ENCODE peak calls at places on chromosome 16, in five cellular contexts. One of them, this sample, is unnamed.

GRCh38 chr16:4142268-4142667 is 26.0 kb upstream of the ADCY9 start:
- DNase-seq in cardiac muscle cell: no peak
- DNase-seq in tibial nerve: no peak
- DNase-seq in pancreas: no peak
- DNase-seq in naive thymus-derived CD4-positive, alpha-beta T cell: peak
- DNase-seq in this sample: no peak

GRCh38 chr16:49078571-49078970 is 203.1 kb downstream of the CBLN1 start:
- DNase-seq in tibial nerve: no peak
- DNase-seq in cardiac muscle cell: no peak
- DNase-seq in pancreas: no peak
- DNase-seq in naive thymus-derived CD4-positive, alpha-beta T cell: no peak
- DNase-seq in this sample: no peak

GRCh38 chr16:71885261-71885650 is 1.3 kb upstream of the ZNF821 start:
- DNase-seq in naive thymus-derived CD4-positive, alpha-beta T cell: no peak
- DNase-seq in cardiac muscle cell: no peak
- DNase-seq in tibial nerve: no peak
- DNase-seq in pancreas: no peak
- DNase-seq in this sample: no peak

GRCh38 chr16:21083729-21084268 is 66.8 kb downstream of the DNAH3 start:
- DNase-seq in naive thymus-derived CD4-positive, alpha-beta T cell: peak
- DNase-seq in tibial nerve: peak
- DNase-seq in cardiac muscle cell: peak
- DNase-seq in pancreas: peak
- DNase-seq in this sample: peak

GRCh38 chr16:48384305-48384981 is 770 bp downstream of the SIAH1 start:
- DNase-seq in pancreas: peak
- DNase-seq in cardiac muscle cell: peak
- DNase-seq in tibial nerve: no peak
- DNase-seq in naive thymus-derived CD4-positive, alpha-beta T cell: peak
- DNase-seq in this sample: peak

GRCh38 chr16:53769787-53770186 is 65.8 kb downstream of the FTO start:
- DNase-seq in tibial nerve: no peak
- DNase-seq in cardiac muscle cell: no peak
- DNase-seq in naive thymus-derived CD4-positive, alpha-beta T cell: no peak
- DNase-seq in pancreas: no peak
- DNase-seq in this sample: no peak

GRCh38 chr16:53434436-53435065 is at the start of gene RBL2:
- DNase-seq in pancreas: peak
- DNase-seq in cardiac muscle cell: peak
- DNase-seq in naive thymus-derived CD4-positive, alpha-beta T cell: peak
- DNase-seq in tibial nerve: peak
- DNase-seq in this sample: no peak

GRCh38 chr16:49859139-49859947 is 3.4 kb upstream of the ZNF423 start:
- DNase-seq in tibial nerve: no peak
- DNase-seq in pancreas: peak
- DNase-seq in naive thymus-derived CD4-positive, alpha-beta T cell: no peak
- DNase-seq in cardiac muscle cell: peak
- DNase-seq in this sample: no peak

GRCh38 chr16:14097182-14097951 is 26.2 kb downstream of the MRTFB start:
- DNase-seq in pancreas: peak
- DNase-seq in naive thymus-derived CD4-positive, alpha-beta T cell: no peak
- DNase-seq in cardiac muscle cell: no peak
- DNase-seq in tibial nerve: no peak
- DNase-seq in this sample: no peak

GRCh38 chr16:28520672-28521071 is 14.0 kb upstream of the IL27 start:
- DNase-seq in cardiac muscle cell: no peak
- DNase-seq in tibial nerve: no peak
- DNase-seq in pancreas: no peak
- DNase-seq in naive thymus-derived CD4-positive, alpha-beta T cell: no peak
- DNase-seq in this sample: no peak

GRCh38 chr16:87542531-87543102 is 49.8 kb upstream of the ZCCHC14 start:
- DNase-seq in tibial nerve: no peak
- DNase-seq in pancreas: no peak
- DNase-seq in naive thymus-derived CD4-positive, alpha-beta T cell: no peak
- DNase-seq in cardiac muscle cell: no peak
- DNase-seq in this sample: no peak

GRCh38 chr16:61214780-61215179 is 821.5 kb downstream of the CDH8 start:
- DNase-seq in pancreas: no peak
- DNase-seq in cardiac muscle cell: no peak
- DNase-seq in naive thymus-derived CD4-positive, alpha-beta T cell: no peak
- DNase-seq in tibial nerve: no peak
- DNase-seq in this sample: no peak

GRCh38 chr16:72530434-72530833 is 358.5 kb upstream of the PMFBP1 start:
- DNase-seq in naive thymus-derived CD4-positive, alpha-beta T cell: no peak
- DNase-seq in tibial nerve: no peak
- DNase-seq in pancreas: no peak
- DNase-seq in cardiac muscle cell: peak
- DNase-seq in this sample: no peak

GRCh38 chr16:49544828-49545227 is 171.2 kb downstream of the C16orf78 start:
- DNase-seq in naive thymus-derived CD4-positive, alpha-beta T cell: no peak
- DNase-seq in tibial nerve: no peak
- DNase-seq in cardiac muscle cell: no peak
- DNase-seq in pancreas: no peak
- DNase-seq in this sample: no peak

GRCh38 chr16:1771072-1771863 is at the start of gene NME3:
- DNase-seq in naive thymus-derived CD4-positive, alpha-beta T cell: peak
- DNase-seq in tibial nerve: peak
- DNase-seq in pancreas: peak
- DNase-seq in cardiac muscle cell: peak
- DNase-seq in this sample: peak

GRCh38 chr16:80300456-80300855 is 240.3 kb upstream of the DYNLRB2 start:
- DNase-seq in naive thymus-derived CD4-positive, alpha-beta T cell: no peak
- DNase-seq in pancreas: no peak
- DNase-seq in tibial nerve: no peak
- DNase-seq in cardiac muscle cell: no peak
- DNase-seq in this sample: no peak

GRCh38 chr16:67897231-67897630 is 4.2 kb downstream of the PSKH1 start:
- DNase-seq in cardiac muscle cell: peak
- DNase-seq in naive thymus-derived CD4-positive, alpha-beta T cell: no peak
- DNase-seq in pancreas: no peak
- DNase-seq in tibial nerve: no peak
- DNase-seq in this sample: peak

GRCh38 chr16:72195609-72196008 is 23.7 kb upstream of the PMFBP1 start:
- DNase-seq in naive thymus-derived CD4-positive, alpha-beta T cell: no peak
- DNase-seq in pancreas: no peak
- DNase-seq in tibial nerve: no peak
- DNase-seq in cardiac muscle cell: no peak
- DNase-seq in this sample: no peak

GRCh38 chr16:85475233-85475632 is 137.9 kb upstream of the GSE1 start:
- DNase-seq in naive thymus-derived CD4-positive, alpha-beta T cell: no peak
- DNase-seq in pancreas: no peak
- DNase-seq in tibial nerve: no peak
- DNase-seq in cardiac muscle cell: no peak
- DNase-seq in this sample: no peak

GRCh38 chr16:73949574-73950348 is 346.9 kb upstream of the PSMD7 start:
- DNase-seq in pancreas: peak
- DNase-seq in tibial nerve: no peak
- DNase-seq in cardiac muscle cell: peak
- DNase-seq in naive thymus-derived CD4-positive, alpha-beta T cell: no peak
- DNase-seq in this sample: no peak

GRCh38 chr16:86314402-86315025 is 195.8 kb upstream of the FOXF1 start:
- DNase-seq in cardiac muscle cell: no peak
- DNase-seq in pancreas: no peak
- DNase-seq in tibial nerve: no peak
- DNase-seq in naive thymus-derived CD4-positive, alpha-beta T cell: no peak
- DNase-seq in this sample: no peak

GRCh38 chr16:11597737-11598136 is 11.0 kb upstream of the LITAF start:
- DNase-seq in pancreas: no peak
- DNase-seq in tibial nerve: no peak
- DNase-seq in cardiac muscle cell: peak
- DNase-seq in naive thymus-derived CD4-positive, alpha-beta T cell: peak
- DNase-seq in this sample: no peak

GRCh38 chr16:70735141-70735979 is 49.5 kb upstream of the MTSS2 start:
- DNase-seq in pancreas: no peak
- DNase-seq in cardiac muscle cell: peak
- DNase-seq in tibial nerve: no peak
- DNase-seq in naive thymus-derived CD4-positive, alpha-beta T cell: no peak
- DNase-seq in this sample: no peak

GRCh38 chr16:83300326-83300725 is 507.5 kb upstream of the HSBP1 start:
- DNase-seq in cardiac muscle cell: no peak
- DNase-seq in naive thymus-derived CD4-positive, alpha-beta T cell: no peak
- DNase-seq in pancreas: no peak
- DNase-seq in tibial nerve: no peak
- DNase-seq in this sample: no peak

GRCh38 chr16:84786605-84787302 is 33.0 kb upstream of the CRISPLD2 start:
- DNase-seq in naive thymus-derived CD4-positive, alpha-beta T cell: no peak
- DNase-seq in tibial nerve: no peak
- DNase-seq in cardiac muscle cell: no peak
- DNase-seq in pancreas: peak
- DNase-seq in this sample: no peak

GRCh38 chr16:72990003-72990521 is 57.9 kb downstream of the ZFHX3 start:
- DNase-seq in cardiac muscle cell: peak
- DNase-seq in tibial nerve: peak
- DNase-seq in pancreas: no peak
- DNase-seq in naive thymus-derived CD4-positive, alpha-beta T cell: no peak
- DNase-seq in this sample: no peak

GRCh38 chr16:2016407-2016922 is 3.1 kb upstream of the NPW start:
- DNase-seq in pancreas: no peak
- DNase-seq in tibial nerve: no peak
- DNase-seq in cardiac muscle cell: no peak
- DNase-seq in naive thymus-derived CD4-positive, alpha-beta T cell: no peak
- DNase-seq in this sample: no peak

GRCh38 chr16:54921229-54921824 is 9.3 kb upstream of the IRX5 start:
- DNase-seq in naive thymus-derived CD4-positive, alpha-beta T cell: no peak
- DNase-seq in tibial nerve: no peak
- DNase-seq in cardiac muscle cell: peak
- DNase-seq in pancreas: no peak
- DNase-seq in this sample: no peak

GRCh38 chr16:2196162-2196980 is at the start of gene CASKIN1:
- DNase-seq in tibial nerve: no peak
- DNase-seq in pancreas: no peak
- DNase-seq in cardiac muscle cell: peak
- DNase-seq in naive thymus-derived CD4-positive, alpha-beta T cell: no peak
- DNase-seq in this sample: no peak

GRCh38 chr16:77060614-77061013 is 130.4 kb upstream of the MON1B start:
- DNase-seq in pancreas: no peak
- DNase-seq in tibial nerve: no peak
- DNase-seq in cardiac muscle cell: no peak
- DNase-seq in naive thymus-derived CD4-positive, alpha-beta T cell: no peak
- DNase-seq in this sample: no peak

GRCh38 chr16:3961449-3961849 is 80.9 kb upstream of the CREBBP start:
- DNase-seq in tibial nerve: no peak
- DNase-seq in pancreas: peak
- DNase-seq in cardiac muscle cell: no peak
- DNase-seq in naive thymus-derived CD4-positive, alpha-beta T cell: no peak
- DNase-seq in this sample: peak

GRCh38 chr16:84245933-84246678 is 6.3 kb upstream of the KCNG4 start:
- DNase-seq in cardiac muscle cell: no peak
- DNase-seq in pancreas: no peak
- DNase-seq in tibial nerve: no peak
- DNase-seq in naive thymus-derived CD4-positive, alpha-beta T cell: no peak
- DNase-seq in this sample: no peak

GRCh38 chr16:15643453-15644305 is 725 bp upstream of the MARF1 start:
- DNase-seq in cardiac muscle cell: peak
- DNase-seq in pancreas: peak
- DNase-seq in naive thymus-derived CD4-positive, alpha-beta T cell: no peak
- DNase-seq in tibial nerve: no peak
- DNase-seq in this sample: no peak

DNA sequence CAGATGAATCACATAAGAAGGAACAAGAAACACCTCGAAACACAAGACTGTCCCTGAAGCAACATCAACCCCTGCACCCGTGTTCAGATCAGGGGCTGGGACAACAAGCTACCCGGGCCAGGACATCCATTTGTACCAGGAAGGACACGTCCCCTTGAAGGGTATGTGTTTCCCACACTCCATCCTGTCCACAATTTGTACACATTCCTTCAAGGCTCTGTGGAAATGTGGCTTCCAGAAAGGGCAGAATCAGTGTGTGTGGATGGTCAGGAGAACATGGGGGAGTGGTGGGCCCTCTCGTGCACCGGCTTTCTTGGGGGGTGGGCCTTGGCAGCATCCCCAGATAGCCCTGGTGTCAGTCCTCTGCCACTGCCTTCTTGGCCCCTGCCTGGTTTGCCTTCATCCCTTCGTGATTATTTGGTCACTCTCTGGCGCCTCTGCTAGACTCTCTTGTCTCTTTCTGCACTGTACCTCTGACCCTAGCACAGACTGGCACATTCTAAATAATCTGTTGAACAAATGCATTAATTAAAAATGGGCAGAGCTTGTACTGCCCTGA is 10.3 kb downstream of the KIFC3 start:
- DNase-seq in cardiac muscle cell: no peak
- DNase-seq in pancreas: no peak
- DNase-seq in tibial nerve: no peak
- DNase-seq in naive thymus-derived CD4-positive, alpha-beta T cell: no peak
- DNase-seq in this sample: no peak
- H3K27ac ChIP-seq in cardiac muscle cell: no peak
- H3K27ac ChIP-seq in pancreas: no peak
- H3K27ac ChIP-seq in tibial nerve: no peak
- H3K27ac ChIP-seq in naive thymus-derived CD4-positive, alpha-beta T cell: no peak
- H3K27ac ChIP-seq in this sample: no peak

GRCh38 chr16:24997665-24998064 is 17.5 kb downstream of the ARHGAP17 start:
- DNase-seq in pancreas: no peak
- DNase-seq in tibial nerve: no peak
- DNase-seq in naive thymus-derived CD4-positive, alpha-beta T cell: no peak
- DNase-seq in cardiac muscle cell: no peak
- DNase-seq in this sample: no peak
- H3K27ac ChIP-seq in pancreas: no peak
- H3K27ac ChIP-seq in tibial nerve: no peak
- H3K27ac ChIP-seq in naive thymus-derived CD4-positive, alpha-beta T cell: no peak
- H3K27ac ChIP-seq in cardiac muscle cell: no peak
- H3K27ac ChIP-seq in this sample: no peak

DNA sequence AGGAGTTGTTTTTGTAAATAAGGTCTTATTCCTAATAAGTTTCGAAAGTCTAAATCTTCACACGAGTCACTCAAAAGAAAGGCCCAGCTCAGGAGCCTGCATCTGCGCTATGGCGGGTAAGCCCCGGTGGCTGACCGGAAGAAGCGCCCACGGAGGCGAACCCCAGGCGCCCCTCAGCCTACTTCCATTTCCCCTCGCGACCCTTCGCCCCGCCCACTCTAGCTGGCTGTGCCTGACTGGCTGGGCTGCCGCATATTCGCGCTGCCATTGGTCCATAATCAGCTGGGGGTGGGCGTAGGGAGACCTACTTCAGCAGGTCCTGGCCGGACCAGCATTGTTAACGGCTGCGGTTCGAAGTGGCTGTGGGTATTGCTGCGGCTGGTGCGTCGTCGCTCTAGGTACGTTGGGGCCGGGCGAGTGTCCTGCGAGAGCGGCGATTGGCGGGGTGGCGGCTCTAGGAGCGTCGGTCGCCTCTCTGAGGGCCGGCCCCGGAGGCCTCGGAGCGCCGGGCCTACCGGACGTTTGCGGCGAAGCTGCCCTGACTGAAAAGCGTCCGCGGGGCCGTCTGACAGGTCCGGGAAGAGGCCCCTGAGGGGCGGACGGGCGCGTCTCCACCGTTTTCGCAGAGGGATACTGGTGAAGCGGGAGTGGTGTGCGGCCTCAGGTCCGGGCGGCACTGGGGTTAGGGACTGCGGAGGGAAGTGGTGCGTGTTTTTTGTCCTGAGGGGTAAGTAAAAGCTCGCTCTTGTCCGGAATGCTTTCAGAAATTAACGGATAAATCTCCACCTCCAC is at the start of gene ATF7IP2:
- DNase-seq in cardiac muscle cell: peak
- DNase-seq in tibial nerve: peak
- DNase-seq in naive thymus-derived CD4-positive, alpha-beta T cell: peak
- DNase-seq in pancreas: peak
- DNase-seq in this sample: peak
- H3K27ac ChIP-seq in cardiac muscle cell: peak
- H3K27ac ChIP-seq in tibial nerve: peak
- H3K27ac ChIP-seq in naive thymus-derived CD4-positive, alpha-beta T cell: peak
- H3K27ac ChIP-seq in pancreas: peak
- H3K27ac ChIP-seq in this sample: no peak

GRCh38 chr16:81544261-81544660 is 99.7 kb downstream of the CMIP start:
- DNase-seq in cardiac muscle cell: no peak
- DNase-seq in naive thymus-derived CD4-positive, alpha-beta T cell: peak
- DNase-seq in tibial nerve: no peak
- DNase-seq in pancreas: no peak
- DNase-seq in this sample: no peak
- H3K27ac ChIP-seq in cardiac muscle cell: no peak
- H3K27ac ChIP-seq in naive thymus-derived CD4-positive, alpha-beta T cell: no peak
- H3K27ac ChIP-seq in tibial nerve: no peak
- H3K27ac ChIP-seq in pancreas: no peak
- H3K27ac ChIP-seq in this sample: no peak